ENCODE peak calls at places on chromosomes 2 and 18, in five cellular contexts. Z is ovary; L is ascending aorta; B is naive thymus-derived CD4-positive, alpha-beta T cell; X is CD8-positive, alpha-beta T cell. G is an unnamed sample.

GRCh38 chr18:3458378-3458777 is 8.4 kb downstream of the TGIF1 start:
- DNase-seq in Z (no peak), L (no peak), B (no peak), X (peak; percentile 37), G (no peak)

GRCh38 chr2:200788129-200788718 is 23.5 kb upstream of the BZW1 start:
- DNase-seq in Z (no peak), L (no peak), B (no peak), X (no peak), G (no peak)

GRCh38 chr2:26561376-26561775 is 79.8 kb downstream of the CIB4 start:
- DNase-seq in Z (no peak), L (peak; percentile 44), B (no peak), X (no peak), G (peak; percentile 33)

GRCh38 chr18:59715966-59716369 is 18.7 kb upstream of the CCBE1 start:
- DNase-seq in Z (no peak), L (no peak), B (no peak), X (no peak), G (no peak)

GRCh38 chr2:121640380-121641326 is 8.6 kb downstream of the CLASP1 start:
- DNase-seq in Z (no peak), L (no peak), B (no peak), X (no peak), G (no peak)

GRCh38 chr18:64974378-64975125 is 776.3 kb upstream of the CDH7 start:
- DNase-seq in Z (no peak), L (no peak), B (no peak), X (no peak), G (no peak)

GRCh38 chr2:42830922-42831574 is 38.7 kb upstream of the HAAO start:
- DNase-seq in Z (peak; percentile 8), L (peak; percentile 53), B (no peak), X (no peak), G (peak; percentile 51)

GRCh38 chr18:24544141-24544498 is 83.7 kb downstream of the HRH4 start:
- DNase-seq in Z (no peak), L (no peak), B (no peak), X (no peak), G (no peak)

GRCh38 chr2:73997813-73998212 is 13.1 kb downstream of the TET3 start:
- DNase-seq in Z (no peak), L (no peak), B (no peak), X (no peak), G (no peak)

GRCh38 chr2:181789827-181790448 is 101.6 kb upstream of the ITPRID2 start:
- DNase-seq in Z (no peak), L (no peak), B (no peak), X (no peak), G (no peak)

GRCh38 chr2:229071292-229071976 is 199.7 kb downstream of the PID1 start:
- DNase-seq in Z (no peak), L (no peak), B (no peak), X (no peak), G (no peak)

GRCh38 chr2:171505374-171505773 is 16.9 kb upstream of the CYBRD1 start:
- DNase-seq in Z (no peak), L (no peak), B (no peak), X (no peak), G (no peak)

GRCh38 chr18:32550958-32551357 is 80.3 kb upstream of the GAREM1 start:
- DNase-seq in Z (no peak), L (no peak), B (no peak), X (no peak), G (no peak)

GRCh38 chr2:217993055-217993645 is 9.6 kb downstream of the TNS1 start:
- DNase-seq in Z (no peak), L (no peak), B (no peak), X (no peak), G (peak; percentile 20)

GRCh38 chr2:175627405-175627804 is 374.7 kb downstream of the LNPK start:
- DNase-seq in Z (no peak), L (no peak), B (no peak), X (no peak), G (no peak)

GRCh38 chr2:64837116-64837704 is 152.0 kb upstream of the SLC1A4 start:
- DNase-seq in Z (peak; percentile 57), L (no peak), B (no peak), X (no peak), G (no peak)

GRCh38 chr2:30487603-30488002 is 40.6 kb downstream of the LCLAT1 start:
- DNase-seq in Z (no peak), L (no peak), B (no peak), X (no peak), G (no peak)

GRCh38 chr18:27057459-27058302 is 127.4 kb downstream of the CHST9 start:
- DNase-seq in Z (no peak), L (no peak), B (no peak), X (no peak), G (no peak)

GRCh38 chr18:38297910-38298309 is 732.3 kb upstream of the CELF4 start:
- DNase-seq in Z (no peak), L (no peak), B (no peak), X (no peak), G (no peak)

GRCh38 chr2:10773841-10774341 is 38.7 kb downstream of the PDIA6 start:
- DNase-seq in Z (no peak), L (no peak), B (no peak), X (no peak), G (no peak)

GRCh38 chr2:174771631-174772491 is 7.6 kb upstream of the CHRNA1 start:
- DNase-seq in Z (peak; percentile 73), L (peak; percentile 80), B (no peak), X (no peak), G (peak; percentile 79)

GRCh38 chr2:8597526-8598225 is 84.2 kb upstream of the ID2 start:
- DNase-seq in Z (no peak), L (peak; percentile 57), B (no peak), X (no peak), G (no peak)

GRCh38 chr18:13492314-13492713 is 234.0 kb downstream of the FAM210A start:
- DNase-seq in Z (no peak), L (peak; percentile 58), B (no peak), X (no peak), G (no peak)

GRCh38 chr2:196166876-196167275 is 4.5 kb downstream of the STK17B start:
- DNase-seq in Z (no peak), L (no peak), B (no peak), X (peak; percentile 45), G (no peak)

GRCh38 chr18:35026407-35027061 is 14.7 kb upstream of the MAPRE2 start:
- DNase-seq in Z (no peak), L (no peak), B (no peak), X (peak; percentile 42), G (no peak)

GRCh38 chr2:32384529-32384928 is 27.7 kb downstream of the BIRC6 start:
- DNase-seq in Z (no peak), L (no peak), B (no peak), X (no peak), G (no peak)

GRCh38 chr2:42928692-42929576 is 136.6 kb upstream of the HAAO start:
- DNase-seq in Z (no peak), L (no peak), B (no peak), X (no peak), G (no peak)

GRCh38 chr18:48409591-48410094 is 460 bp upstream of the ZBTB7C start:
- DNase-seq in Z (peak; percentile 64), L (peak; percentile 77), B (no peak), X (no peak), G (peak; percentile 82)

GRCh38 chr18:47701133-47701532 is 229.3 kb downstream of the SMAD2 start:
- DNase-seq in Z (no peak), L (no peak), B (no peak), X (no peak), G (no peak)

GRCh38 chr2:696463-696862 is 19.3 kb upstream of the TMEM18 start:
- DNase-seq in Z (no peak), L (no peak), B (no peak), X (no peak), G (no peak)

GRCh38 chr18:48727685-48728084 is 188.9 kb downstream of the CTIF start:
- DNase-seq in Z (no peak), L (no peak), B (no peak), X (no peak), G (no peak)

GRCh38 chr18:7177131-7177744 is 53.7 kb upstream of the LRRC30 start:
- DNase-seq in Z (peak; percentile 65), L (no peak), B (no peak), X (no peak), G (no peak)

GRCh38 chr2:128362889-128363228 is 44.2 kb upstream of the HS6ST1 start:
- DNase-seq in Z (peak; percentile 36), L (peak; percentile 79), B (no peak), X (no peak), G (peak; percentile 75)

GRCh38 chr2:225022188-225022587 is 20.1 kb downstream of the DOCK10 start:
- DNase-seq in Z (no peak), L (no peak), B (no peak), X (no peak), G (no peak)

DNA sequence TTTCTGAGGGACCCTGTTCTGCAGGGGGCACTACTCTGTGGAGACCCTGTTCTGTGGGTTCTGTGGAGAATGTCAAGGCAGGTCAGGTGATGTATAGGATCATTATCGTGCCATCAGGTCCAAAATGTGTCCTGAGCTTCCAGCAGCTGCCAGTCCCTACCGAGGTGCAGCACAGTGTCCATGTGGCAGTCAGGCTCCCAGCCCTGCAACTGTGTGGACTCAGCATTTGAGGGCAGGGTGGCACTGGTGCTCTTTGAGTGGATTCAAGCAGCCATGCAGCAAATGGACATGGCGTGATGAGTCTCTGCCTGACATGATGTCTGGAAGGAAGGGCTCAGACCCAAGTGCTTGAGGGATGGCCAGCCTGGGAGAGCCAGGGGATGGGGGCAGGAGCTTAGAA is 35.0 kb downstream of the STK25 start:
- DNase-seq in Z (no peak), L (no peak), B (no peak), X (no peak), G (no peak)
- H3K9me3 ChIP-seq in Z (no peaks in the 10 kb centered on the region), L (no peaks in the 10 kb centered on the region), B (no peaks in the 10 kb centered on the region), X (no peaks in the 10 kb centered on the region), G (no peaks in the 10 kb centered on the region)

GRCh38 chr2:223474893-223475292 is 127.3 kb downstream of the SCG2 start:
- DNase-seq in Z (no peak), L (no peak), B (no peak), X (no peak), G (no peak)
- H3K9me3 ChIP-seq in Z (no peaks in the 10 kb centered on the region), L (no peaks in the 10 kb centered on the region), B (no peaks in the 10 kb centered on the region), X (no peaks in the 10 kb centered on the region), G (no peaks in the 10 kb centered on the region)

GRCh38 chr2:160085662-160086061 is 23.2 kb upstream of the PLA2R1 start:
- DNase-seq in Z (no peak), L (no peak), B (no peak), X (no peak), G (no peak)
- H3K9me3 ChIP-seq in Z (peaks cover 10% of the 10 kb centered on the region), L (peaks cover 43% of the 10 kb centered on the region), B (peaks cover 12% of the 10 kb centered on the region), X (peaks cover 18% of the 10 kb centered on the region), G (peaks cover 64% of the 10 kb centered on the region)

GRCh38 chr2:95138702-95139101 is 17.1 kb upstream of the MRPS5 start:
- DNase-seq in Z (no peak), L (no peak), B (no peak), X (no peak), G (no peak)
- H3K9me3 ChIP-seq in Z (no peaks in the 10 kb centered on the region), L (peaks cover 42% of the 10 kb centered on the region), B (peaks cover 4% of the 10 kb centered on the region), X (peaks cover 10% of the 10 kb centered on the region), G (peaks cover 51% of the 10 kb centered on the region)

G was measured in tibial artery.